ENCODE peak calls at places on chromosome 4, in seven cellular contexts. One of them, this sample, is unnamed. For H3K4me1, the result is how much of the 10 kb centered on the place peaks cover.

GRCh38 chr4:8200302-8200975 is 1.3 kb downstream of the SH3TC1 start:
- DNase-seq in aorta: peak
- DNase-seq in K562: peak
- DNase-seq in psoas muscle: peak
- DNase-seq in CD4-positive, alpha-beta memory T cell: peak
- DNase-seq in ascending aorta: peak
- DNase-seq in breast epithelium: no peak
- DNase-seq in this sample: no peak

GRCh38 chr4:8414377-8414776 is 26.1 kb downstream of the ACOX3 start:
- DNase-seq in ascending aorta: no peak
- DNase-seq in K562: no peak
- DNase-seq in psoas muscle: no peak
- DNase-seq in aorta: no peak
- DNase-seq in breast epithelium: no peak
- DNase-seq in CD4-positive, alpha-beta memory T cell: peak
- DNase-seq in this sample: no peak

GRCh38 chr4:25970241-25970675 is 56.2 kb downstream of the SMIM20 start:
- DNase-seq in breast epithelium: no peak
- DNase-seq in CD4-positive, alpha-beta memory T cell: no peak
- DNase-seq in ascending aorta: peak
- DNase-seq in psoas muscle: no peak
- DNase-seq in aorta: peak
- DNase-seq in K562: no peak
- DNase-seq in this sample: no peak

GRCh38 chr4:151324449-151325319 is 721 bp downstream of the SH3D19 start:
- DNase-seq in K562: no peak
- DNase-seq in ascending aorta: peak
- DNase-seq in CD4-positive, alpha-beta memory T cell: no peak
- DNase-seq in aorta: peak
- DNase-seq in psoas muscle: peak
- DNase-seq in breast epithelium: no peak
- DNase-seq in this sample: peak

GRCh38 chr4:174156239-174156826 is 127.1 kb downstream of the FBXO8 start:
- DNase-seq in psoas muscle: no peak
- DNase-seq in CD4-positive, alpha-beta memory T cell: peak
- DNase-seq in breast epithelium: no peak
- DNase-seq in aorta: no peak
- DNase-seq in ascending aorta: no peak
- DNase-seq in K562: peak
- DNase-seq in this sample: no peak

GRCh38 chr4:68074397-68074796 is 55.3 kb downstream of the TMPRSS11F start:
- DNase-seq in psoas muscle: no peak
- DNase-seq in aorta: no peak
- DNase-seq in ascending aorta: no peak
- DNase-seq in K562: no peak
- DNase-seq in breast epithelium: no peak
- DNase-seq in CD4-positive, alpha-beta memory T cell: no peak
- DNase-seq in this sample: no peak

GRCh38 chr4:119025916-119026661 is 109.5 kb upstream of the MYOZ2 start:
- DNase-seq in CD4-positive, alpha-beta memory T cell: no peak
- DNase-seq in K562: no peak
- DNase-seq in ascending aorta: peak
- DNase-seq in breast epithelium: no peak
- DNase-seq in aorta: peak
- DNase-seq in psoas muscle: no peak
- DNase-seq in this sample: peak

GRCh38 chr4:87316961-87317360 is 5.7 kb downstream of the HSD17B13 start:
- DNase-seq in K562: no peak
- DNase-seq in psoas muscle: no peak
- DNase-seq in CD4-positive, alpha-beta memory T cell: no peak
- DNase-seq in ascending aorta: no peak
- DNase-seq in aorta: no peak
- DNase-seq in breast epithelium: no peak
- DNase-seq in this sample: no peak

GRCh38 chr4:126727461-126727860 is 905.3 kb upstream of the INTU start:
- DNase-seq in aorta: no peak
- DNase-seq in breast epithelium: no peak
- DNase-seq in psoas muscle: no peak
- DNase-seq in K562: no peak
- DNase-seq in ascending aorta: no peak
- DNase-seq in CD4-positive, alpha-beta memory T cell: no peak
- DNase-seq in this sample: no peak

GRCh38 chr4:53764761-53765490 is 173.6 kb upstream of the LNX1 start:
- DNase-seq in breast epithelium: no peak
- DNase-seq in psoas muscle: no peak
- DNase-seq in K562: no peak
- DNase-seq in CD4-positive, alpha-beta memory T cell: no peak
- DNase-seq in aorta: no peak
- DNase-seq in ascending aorta: no peak
- DNase-seq in this sample: no peak

GRCh38 chr4:184856277-184856609 is 30.5 kb upstream of the ACSL1 start:
- DNase-seq in CD4-positive, alpha-beta memory T cell: no peak
- DNase-seq in breast epithelium: no peak
- DNase-seq in ascending aorta: no peak
- DNase-seq in K562: no peak
- DNase-seq in aorta: no peak
- DNase-seq in psoas muscle: no peak
- DNase-seq in this sample: no peak

GRCh38 chr4:184330008-184330400 is 112.3 kb upstream of the ENPP6 start:
- DNase-seq in ascending aorta: peak
- DNase-seq in aorta: peak
- DNase-seq in CD4-positive, alpha-beta memory T cell: no peak
- DNase-seq in psoas muscle: peak
- DNase-seq in K562: no peak
- DNase-seq in breast epithelium: no peak
- DNase-seq in this sample: no peak

GRCh38 chr4:53592686-53593641 is 1.7 kb upstream of the LNX1 start:
- DNase-seq in aorta: peak
- DNase-seq in CD4-positive, alpha-beta memory T cell: no peak
- DNase-seq in K562: peak
- DNase-seq in ascending aorta: peak
- DNase-seq in breast epithelium: peak
- DNase-seq in psoas muscle: peak
- DNase-seq in this sample: peak

GRCh38 chr4:40723728-40724127 is 26.0 kb upstream of the NSUN7 start:
- DNase-seq in ascending aorta: no peak
- DNase-seq in aorta: no peak
- DNase-seq in K562: no peak
- DNase-seq in psoas muscle: no peak
- DNase-seq in breast epithelium: no peak
- DNase-seq in CD4-positive, alpha-beta memory T cell: no peak
- DNase-seq in this sample: no peak

GRCh38 chr4:118265312-118266144 is 87.3 kb downstream of the PRSS12 start:
- DNase-seq in K562: no peak
- DNase-seq in aorta: peak
- DNase-seq in breast epithelium: peak
- DNase-seq in CD4-positive, alpha-beta memory T cell: no peak
- DNase-seq in ascending aorta: no peak
- DNase-seq in psoas muscle: peak
- DNase-seq in this sample: no peak

GRCh38 chr4:66073961-66074360 is 403.7 kb upstream of the EPHA5 start:
- DNase-seq in breast epithelium: no peak
- DNase-seq in psoas muscle: no peak
- DNase-seq in ascending aorta: no peak
- DNase-seq in K562: no peak
- DNase-seq in CD4-positive, alpha-beta memory T cell: no peak
- DNase-seq in aorta: no peak
- DNase-seq in this sample: no peak

GRCh38 chr4:26060286-26060685 is 146.3 kb downstream of the SMIM20 start:
- DNase-seq in ascending aorta: no peak
- DNase-seq in aorta: no peak
- DNase-seq in psoas muscle: no peak
- DNase-seq in K562: no peak
- DNase-seq in CD4-positive, alpha-beta memory T cell: no peak
- DNase-seq in breast epithelium: no peak
- DNase-seq in this sample: no peak

GRCh38 chr4:5979981-5980380 is 38.2 kb downstream of the C4orf50 start:
- DNase-seq in psoas muscle: no peak
- DNase-seq in ascending aorta: peak
- DNase-seq in CD4-positive, alpha-beta memory T cell: no peak
- DNase-seq in aorta: no peak
- DNase-seq in breast epithelium: peak
- DNase-seq in K562: no peak
- DNase-seq in this sample: peak

DNA sequence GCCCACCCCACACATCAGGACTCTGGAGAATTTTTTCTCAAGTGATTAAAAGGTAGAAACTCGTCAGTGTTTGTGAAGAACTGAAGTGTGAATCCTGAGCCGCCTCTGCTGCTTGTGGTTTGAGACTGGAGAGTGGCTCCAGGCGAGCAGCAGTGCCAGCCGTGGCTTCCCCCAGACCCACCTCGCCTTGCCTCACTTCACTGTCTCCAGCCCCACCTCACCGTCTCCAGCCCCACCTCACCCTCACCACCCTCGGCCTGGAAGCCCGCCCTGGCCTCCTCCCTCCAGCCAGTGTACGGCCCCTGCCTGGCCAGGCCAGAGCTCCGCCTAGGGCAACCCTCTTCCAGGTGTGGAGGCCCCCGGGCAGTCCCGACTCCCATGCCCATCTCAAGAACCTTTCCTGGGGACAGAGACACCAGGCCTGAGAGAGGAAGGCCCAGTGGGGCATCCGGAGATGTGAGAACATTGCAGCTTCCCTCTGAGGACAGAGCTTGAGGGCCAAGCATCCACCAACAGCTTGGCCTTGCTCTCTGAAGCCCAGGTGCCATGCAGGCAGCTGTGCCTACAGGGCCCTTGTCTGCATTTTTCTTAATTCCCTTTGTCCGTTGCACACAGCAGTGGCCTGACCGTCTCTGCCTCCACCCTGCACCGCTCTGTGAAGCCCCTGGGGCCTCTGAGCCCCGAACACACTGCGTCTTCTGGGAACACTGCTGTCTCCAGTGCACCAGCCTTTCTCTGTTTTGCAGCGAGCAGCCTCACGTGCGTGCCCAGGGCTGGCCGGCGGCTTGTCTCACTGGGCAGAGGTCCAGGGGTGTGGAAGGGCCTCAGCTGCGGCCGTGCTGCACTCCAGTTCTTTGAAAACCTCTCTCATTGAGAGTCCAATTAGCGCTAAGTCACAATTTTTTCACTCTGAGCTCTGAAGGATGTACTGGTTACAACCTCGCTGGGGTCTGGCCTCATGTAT is 13.8 kb downstream of the SH3BP2 start:
- DNase-seq in K562: no peak
- DNase-seq in psoas muscle: peak
- DNase-seq in aorta: peak
- DNase-seq in ascending aorta: no peak
- DNase-seq in breast epithelium: no peak
- DNase-seq in CD4-positive, alpha-beta memory T cell: no peak
- DNase-seq in this sample: peak
- H3K4me1 ChIP-seq in K562: half or more
- H3K4me1 ChIP-seq in psoas muscle: half or more
- H3K4me1 ChIP-seq in aorta: under half
- H3K4me1 ChIP-seq in ascending aorta: under half
- H3K4me1 ChIP-seq in breast epithelium: under half
- H3K4me1 ChIP-seq in CD4-positive, alpha-beta memory T cell: under half
- H3K4me1 ChIP-seq in this sample: under half

GRCh38 chr4:106369456-106370060 is 980 bp upstream of the GIMD1 start:
- DNase-seq in aorta: no peak
- DNase-seq in K562: peak
- DNase-seq in psoas muscle: no peak
- DNase-seq in breast epithelium: no peak
- DNase-seq in CD4-positive, alpha-beta memory T cell: peak
- DNase-seq in ascending aorta: peak
- DNase-seq in this sample: no peak

GRCh38 chr4:106368678-106369077 is at the start of gene GIMD1:
- DNase-seq in aorta: no peak
- DNase-seq in breast epithelium: no peak
- DNase-seq in CD4-positive, alpha-beta memory T cell: no peak
- DNase-seq in psoas muscle: no peak
- DNase-seq in K562: no peak
- DNase-seq in ascending aorta: no peak
- DNase-seq in this sample: no peak

GRCh38 chr4:106371166-106371565 is 2.6 kb upstream of the GIMD1 start:
- DNase-seq in psoas muscle: no peak
- DNase-seq in aorta: no peak
- DNase-seq in K562: no peak
- DNase-seq in breast epithelium: no peak
- DNase-seq in ascending aorta: no peak
- DNase-seq in CD4-positive, alpha-beta memory T cell: no peak
- DNase-seq in this sample: no peak

GRCh38 chr4:106367072-106367471 is 1.5 kb downstream of the GIMD1 start:
- DNase-seq in K562: no peak
- DNase-seq in ascending aorta: peak
- DNase-seq in psoas muscle: no peak
- DNase-seq in CD4-positive, alpha-beta memory T cell: no peak
- DNase-seq in breast epithelium: no peak
- DNase-seq in aorta: no peak
- DNase-seq in this sample: no peak

GRCh38 chr4:106370214-106370613 is 1.6 kb upstream of the GIMD1 start:
- DNase-seq in breast epithelium: no peak
- DNase-seq in ascending aorta: no peak
- DNase-seq in K562: no peak
- DNase-seq in psoas muscle: no peak
- DNase-seq in aorta: no peak
- DNase-seq in CD4-positive, alpha-beta memory T cell: no peak
- DNase-seq in this sample: no peak
- H3K27ac ChIP-seq in breast epithelium: no peak
- H3K27ac ChIP-seq in ascending aorta: no peak
- H3K27ac ChIP-seq in K562: no peak
- H3K27ac ChIP-seq in psoas muscle: no peak
- H3K27ac ChIP-seq in aorta: no peak
- H3K27ac ChIP-seq in CD4-positive, alpha-beta memory T cell: no peak
- H3K27ac ChIP-seq in this sample: no peak

DNA sequence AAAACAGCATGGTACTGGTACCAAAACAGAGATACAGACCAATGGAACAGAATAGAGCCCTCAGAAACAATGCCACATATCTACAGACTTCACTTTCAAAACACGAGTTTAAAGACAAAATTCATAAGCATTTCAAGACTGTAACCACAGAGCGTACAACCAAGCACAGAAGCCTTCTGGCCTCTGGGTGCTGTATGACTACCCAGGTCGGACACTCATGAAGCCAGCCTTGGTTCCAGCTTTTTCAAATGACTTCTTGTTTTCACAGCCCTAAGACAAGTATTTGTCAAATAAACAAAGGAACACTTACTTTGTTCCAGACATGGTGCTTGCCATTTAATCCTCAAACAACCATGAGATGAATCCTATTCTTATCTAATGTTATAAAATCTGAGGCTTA is 536.1 kb upstream of the NR3C2 start:
- DNase-seq in CD4-positive, alpha-beta memory T cell: no peak
- DNase-seq in breast epithelium: no peak
- DNase-seq in aorta: no peak
- DNase-seq in ascending aorta: no peak
- DNase-seq in K562: no peak
- DNase-seq in psoas muscle: no peak
- DNase-seq in this sample: no peak
- H3K4me1 ChIP-seq in CD4-positive, alpha-beta memory T cell: under half
- H3K4me1 ChIP-seq in breast epithelium: under half
- H3K4me1 ChIP-seq in aorta: under half
- H3K4me1 ChIP-seq in ascending aorta: under half
- H3K4me1 ChIP-seq in K562: under half
- H3K4me1 ChIP-seq in psoas muscle: under half
- H3K4me1 ChIP-seq in this sample: under half

DNA sequence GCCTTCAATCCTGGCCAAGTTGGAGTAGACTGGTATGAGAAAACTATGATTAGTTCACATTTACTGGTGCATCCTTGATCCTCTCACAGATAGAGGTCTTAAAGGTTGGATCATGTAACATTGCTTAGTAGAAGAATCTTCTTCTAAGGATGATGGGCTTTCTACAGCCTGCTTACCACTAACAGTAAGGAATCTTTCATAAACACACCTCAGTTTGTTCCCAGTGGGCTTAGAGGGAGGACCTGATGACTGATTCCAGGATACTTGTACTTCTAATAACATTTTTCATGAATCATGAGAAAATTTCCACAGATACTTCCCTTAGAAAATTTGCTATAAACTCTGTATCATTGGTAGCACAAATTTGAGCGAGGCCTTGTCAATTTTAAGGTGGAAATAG is 40.6 kb downstream of the CCNI start:
- DNase-seq in CD4-positive, alpha-beta memory T cell: no peak
- DNase-seq in aorta: no peak
- DNase-seq in breast epithelium: no peak
- DNase-seq in psoas muscle: no peak
- DNase-seq in ascending aorta: no peak
- DNase-seq in K562: no peak
- DNase-seq in this sample: no peak
- H3K27ac ChIP-seq in CD4-positive, alpha-beta memory T cell: no peak
- H3K27ac ChIP-seq in aorta: no peak
- H3K27ac ChIP-seq in breast epithelium: peak
- H3K27ac ChIP-seq in psoas muscle: no peak
- H3K27ac ChIP-seq in ascending aorta: no peak
- H3K27ac ChIP-seq in K562: no peak
- H3K27ac ChIP-seq in this sample: no peak